ENCODE peak calls at places on chromosomes 12 and 14, in nine cellular contexts. W, S, M, O, H, L, U, B and I are unnamed samples.

GRCh38 chr14:80587096-80587724 is 354.3 kb downstream of the CEP128 start:
- DNase-seq in W (no peak), S (peak), M (no peak), O (no peak), H (peak), L (peak), U (peak), B (peak), I (no peak)

GRCh38 chr14:101181717-101182313 is 278.3 kb upstream of the RTL1 start:
- DNase-seq in W (no peak), S (no peak), M (no peak), O (no peak), H (no peak), L (no peak), U (no peak), B (no peak), I (no peak)

GRCh38 chr14:25014440-25014839 is 35.5 kb downstream of the STXBP6 start:
- DNase-seq in W (no peak), S (no peak), M (no peak), O (no peak), H (no peak), L (no peak), U (no peak), B (no peak), I (no peak)

GRCh38 chr12:67141405-67142018 is 127.6 kb upstream of the CAND1 start:
- DNase-seq in W (no peak), S (no peak), M (no peak), O (no peak), H (no peak), L (no peak), U (no peak), B (no peak), I (no peak)

GRCh38 chr12:48907243-48907642 is 18.0 kb downstream of the FKBP11 start:
- DNase-seq in W (no peak), S (no peak), M (no peak), O (no peak), H (no peak), L (no peak), U (no peak), B (no peak), I (no peak)

GRCh38 chr14:25215607-25216006 is 165.7 kb upstream of the STXBP6 start:
- DNase-seq in W (no peak), S (no peak), M (no peak), O (no peak), H (no peak), L (no peak), U (no peak), B (no peak), I (no peak)

GRCh38 chr12:132075714-132076553 is 68.2 kb downstream of the DDX51 start:
- DNase-seq in W (no peak), S (no peak), M (no peak), O (no peak), H (no peak), L (no peak), U (no peak), B (no peak), I (no peak)

GRCh38 chr12:79686171-79686570 is 4.6 kb downstream of the PAWR start:
- DNase-seq in W (no peak), S (no peak), M (no peak), O (no peak), H (no peak), L (no peak), U (no peak), B (no peak), I (no peak)

GRCh38 chr12:123973552-123974341 is 732 bp downstream of the ZNF664 start:
- DNase-seq in W (no peak), S (no peak), M (peak), O (peak), H (peak), L (peak), U (peak), B (no peak), I (no peak)

GRCh38 chr12:64976131-64976530 is 145.0 kb downstream of the WIF1 start:
- DNase-seq in W (no peak), S (no peak), M (no peak), O (no peak), H (no peak), L (no peak), U (no peak), B (no peak), I (no peak)

GRCh38 chr12:28629691-28630090 is 439.4 kb downstream of the CCDC91 start:
- DNase-seq in W (no peak), S (no peak), M (no peak), O (no peak), H (no peak), L (no peak), U (no peak), B (no peak), I (no peak)

GRCh38 chr12:104873374-104873773 is 84.7 kb downstream of the SLC41A2 start:
- DNase-seq in W (no peak), S (no peak), M (no peak), O (no peak), H (no peak), L (peak), U (no peak), B (no peak), I (no peak)

GRCh38 chr12:9750276-9751203 is 10.2 kb downstream of the CD69 start:
- DNase-seq in W (no peak), S (peak), M (peak), O (peak), H (peak), L (peak), U (peak), B (peak), I (peak)

GRCh38 chr12:125140239-125140917 is 75.1 kb downstream of the AACS start:
- DNase-seq in W (no peak), S (no peak), M (peak), O (no peak), H (peak), L (no peak), U (no peak), B (no peak), I (no peak)

GRCh38 chr12:12716151-12716844 is 870 bp upstream of the CDKN1B start:
- DNase-seq in W (no peak), S (no peak), M (peak), O (no peak), H (peak), L (no peak), U (peak), B (no peak), I (no peak)

GRCh38 chr14:65815127-65815526 is 402.6 kb downstream of the FUT8 start:
- DNase-seq in W (no peak), S (no peak), M (no peak), O (no peak), H (no peak), L (no peak), U (no peak), B (no peak), I (no peak)

GRCh38 chr12:50105913-50106450 is 2.2 kb downstream of the GPD1 start:
- DNase-seq in W (no peak), S (no peak), M (no peak), O (no peak), H (no peak), L (no peak), U (no peak), B (no peak), I (no peak)

GRCh38 chr14:70585221-70585620 is 15.2 kb downstream of the MED6 start:
- DNase-seq in W (no peak), S (peak), M (no peak), O (no peak), H (peak), L (no peak), U (peak), B (peak), I (no peak)

GRCh38 chr12:58915634-58916033 is 4.7 kb downstream of the LRIG3 start:
- DNase-seq in W (no peak), S (peak), M (peak), O (no peak), H (no peak), L (peak), U (peak), B (no peak), I (no peak)

GRCh38 chr14:60561845-60562746 is 53.1 kb downstream of the SIX6 start:
- DNase-seq in W (no peak), S (peak), M (peak), O (no peak), H (peak), L (peak), U (peak), B (peak), I (no peak)

GRCh38 chr14:72904840-72905561 is 11.1 kb upstream of the DPF3 start:
- DNase-seq in W (no peak), S (peak), M (peak), O (peak), H (peak), L (peak), U (peak), B (peak), I (peak)

GRCh38 chr12:510071-510825 is 50.5 kb downstream of the B4GALNT3 start:
- DNase-seq in W (peak), S (no peak), M (peak), O (no peak), H (peak), L (no peak), U (peak), B (no peak), I (no peak)

GRCh38 chr12:10634427-10634826 is 21.0 kb upstream of the MAGOHB start:
- DNase-seq in W (no peak), S (peak), M (no peak), O (no peak), H (peak), L (no peak), U (no peak), B (no peak), I (no peak)

GRCh38 chr14:59249029-59249428 is 60.6 kb downstream of the DAAM1 start:
- DNase-seq in W (no peak), S (no peak), M (no peak), O (no peak), H (no peak), L (no peak), U (peak), B (no peak), I (no peak)

GRCh38 chr14:20662968-20663731 is 21.2 kb upstream of the RNASE4 start:
- DNase-seq in W (peak), S (peak), M (no peak), O (peak), H (peak), L (peak), U (peak), B (peak), I (no peak)

GRCh38 chr14:52325632-52326031 is 11.5 kb downstream of the PTGER2 start:
- DNase-seq in W (no peak), S (no peak), M (no peak), O (no peak), H (no peak), L (no peak), U (no peak), B (no peak), I (no peak)

GRCh38 chr12:93889516-93890202 is 212.5 kb downstream of the CRADD start:
- DNase-seq in W (no peak), S (no peak), M (no peak), O (no peak), H (no peak), L (no peak), U (no peak), B (no peak), I (no peak)

GRCh38 chr12:40693503-40693863 is 1.2 kb downstream of the CNTN1 start:
- DNase-seq in W (peak), S (no peak), M (peak), O (no peak), H (no peak), L (no peak), U (peak), B (no peak), I (no peak)

GRCh38 chr12:127113945-127114344 is 1153.0 kb upstream of the TMEM132C start:
- DNase-seq in W (no peak), S (no peak), M (no peak), O (no peak), H (no peak), L (no peak), U (no peak), B (no peak), I (no peak)

GRCh38 chr14:95531473-95531872 is 3.4 kb upstream of the GLRX5 start:
- DNase-seq in W (no peak), S (peak), M (no peak), O (no peak), H (peak), L (peak), U (no peak), B (no peak), I (no peak)

GRCh38 chr12:49627752-49628360 is 4.5 kb downstream of the PRPF40B start:
- DNase-seq in W (no peak), S (peak), M (no peak), O (no peak), H (peak), L (peak), U (peak), B (no peak), I (no peak)

GRCh38 chr12:97854477-97854876 is 391.9 kb downstream of the RMST start:
- DNase-seq in W (no peak), S (no peak), M (no peak), O (no peak), H (peak), L (no peak), U (no peak), B (no peak), I (no peak)

GRCh38 chr14:56124296-56124695 is 6.1 kb downstream of the PELI2 start:
- DNase-seq in W (no peak), S (peak), M (no peak), O (no peak), H (no peak), L (no peak), U (no peak), B (no peak), I (no peak)

GRCh38 chr12:131831021-131831571 is 2.9 kb downstream of the MMP17 start:
- DNase-seq in W (no peak), S (peak), M (peak), O (no peak), H (no peak), L (peak), U (peak), B (no peak), I (no peak)

GRCh38 chr12:1576410-1577240 is 17.8 kb downstream of the FBXL14 start:
- DNase-seq in W (no peak), S (peak), M (no peak), O (no peak), H (no peak), L (peak), U (peak), B (no peak), I (no peak)

GRCh38 chr14:105091335-105092123 is 26.3 kb upstream of the GPR132 start:
- DNase-seq in W (no peak), S (peak), M (peak), O (no peak), H (no peak), L (no peak), U (no peak), B (peak), I (no peak)

GRCh38 chr12:30756074-30756473 is 1.3 kb upstream of the CAPRIN2 start:
- DNase-seq in W (no peak), S (no peak), M (no peak), O (no peak), H (peak), L (no peak), U (no peak), B (no peak), I (no peak)

GRCh38 chr12:319116-319515 is 56.5 kb upstream of the SLC6A13 start:
- DNase-seq in W (no peak), S (no peak), M (no peak), O (no peak), H (no peak), L (no peak), U (no peak), B (no peak), I (no peak)

GRCh38 chr14:74491952-74492351 is 1.2 kb downstream of the NPC2 start:
- DNase-seq in W (no peak), S (peak), M (no peak), O (no peak), H (peak), L (peak), U (peak), B (no peak), I (no peak)